ENCODE peak calls at places on chromosomes 3 and 15, in five cellular contexts. A is uterus, Z is breast epithelium, Q is pancreas, H is NT2/D1. L is an unnamed sample.

GRCh38 chr3:9878700-9879099 is 1.4 kb downstream of the CIDEC start:
- DNase-seq in Z (no peak), A (no peak), H (no peak), Q (no peak), L (no peak)

GRCh38 chr3:169340055-169340454 is 323.5 kb downstream of the MECOM start:
- DNase-seq in A (no peak), Q (no peak), Z (no peak), H (no peak), L (no peak)

GRCh38 chr3:54621181-54621580 is 306.7 kb downstream of the LRTM1 start:
- DNase-seq in Z (no peak), H (no peak), Q (no peak), A (no peak), L (no peak)

GRCh38 chr15:101692799-101693198 is 31.5 kb downstream of the TARS3 start:
- DNase-seq in H (no peak), Q (no peak), A (no peak), Z (no peak), L (no peak)

GRCh38 chr3:124117486-124117885 is 125.6 kb upstream of the ROPN1 start:
- DNase-seq in Q (no peak), A (no peak), H (no peak), Z (no peak), L (no peak)

GRCh38 chr3:1587426-1587825 is 494.6 kb downstream of the CNTN6 start:
- DNase-seq in Q (no peak), Z (no peak), H (no peak), A (no peak), L (no peak)

GRCh38 chr15:96331141-96331941 is 841 bp downstream of the NR2F2 start:
- DNase-seq in A (peak; percentile 24), Z (peak; percentile 17), Q (no peak), H (no peak), L (peak; percentile 62)

GRCh38 chr3:184235381-184236032 is 6.1 kb downstream of the VWA5B2 start:
- DNase-seq in H (no peak), Z (no peak), Q (no peak), A (no peak), L (no peak)

GRCh38 chr3:105526349-105527111 is 159.8 kb downstream of the ALCAM start:
- DNase-seq in A (no peak), H (no peak), Z (no peak), Q (no peak), L (no peak)

GRCh38 chr3:111351334-111351733 is 190.7 kb upstream of the CD96 start:
- DNase-seq in Z (no peak), A (no peak), H (no peak), Q (no peak), L (no peak)

GRCh38 chr3:183824761-183825379 is 507 bp downstream of the MAP6D1 start:
- DNase-seq in Z (no peak), Q (peak; percentile 23), H (no peak), A (no peak), L (peak; percentile 53)

GRCh38 chr3:150183619-150184425 is 213.1 kb upstream of the PFN2 start:
- DNase-seq in A (peak; percentile 59), H (peak; percentile 49), Z (peak; percentile 35), Q (peak; percentile 54), L (peak; percentile 74)

GRCh38 chr15:62125763-62126162 is 39.3 kb downstream of the C2CD4B start:
- DNase-seq in H (no peak), Z (no peak), Q (peak; percentile 72), A (no peak), L (no peak)

GRCh38 chr15:41581110-41581509 is 22.1 kb downstream of the TYRO3 start:
- DNase-seq in H (no peak), Q (no peak), A (no peak), Z (no peak), L (no peak)

GRCh38 chr15:63210151-63211051 is 21.0 kb downstream of the RAB8B start:
- DNase-seq in Q (no peak), H (no peak), Z (no peak), A (no peak), L (no peak)

GRCh38 chr3:135456182-135456790 is 509.2 kb upstream of the PPP2R3A start:
- DNase-seq in Z (no peak), H (peak; percentile 77), A (no peak), Q (no peak), L (peak; percentile 62)

GRCh38 chr3:197500812-197501211 is 55.0 kb downstream of the BDH1 start:
- DNase-seq in H (no peak), Z (no peak), Q (no peak), A (no peak), L (no peak)

GRCh38 chr3:14957933-14958332 is 10.6 kb downstream of the NR2C2 start:
- DNase-seq in H (no peak), Q (no peak), A (no peak), Z (no peak), L (no peak)

GRCh38 chr15:70195171-70195807 is 97.6 kb upstream of the TLE3 start:
- DNase-seq in Q (peak; percentile 25), H (no peak), A (no peak), Z (no peak), L (no peak)

GRCh38 chr15:90761629-90762028 is 44.5 kb downstream of the BLM start:
- DNase-seq in A (no peak), Q (no peak), H (no peak), Z (no peak), L (no peak)

GRCh38 chr3:129620828-129621605 is 14.5 kb upstream of the PLXND1 start:
- DNase-seq in Z (no peak), A (no peak), Q (no peak), H (no peak), L (no peak)

GRCh38 chr3:152403632-152404066 is 134.9 kb downstream of the MBNL1 start:
- DNase-seq in Z (peak; percentile 76), A (no peak), Q (no peak), H (no peak), L (peak; percentile 25)

GRCh38 chr3:82088749-82089148 is 327.3 kb upstream of the GBE1 start:
- DNase-seq in H (no peak), Q (no peak), Z (no peak), A (no peak), L (no peak)

GRCh38 chr3:153138267-153139210 is 23.5 kb upstream of the RAP2B start:
- DNase-seq in Z (peak; percentile 90), Q (peak; percentile 72), A (peak; percentile 29), H (no peak), L (no peak)

GRCh38 chr15:66936115-66936863 is 129.1 kb upstream of the SMAD3 start:
- DNase-seq in Q (no peak), Z (no peak), H (no peak), A (peak; percentile 62), L (no peak)

GRCh38 chr3:149555941-149556340 is 81.4 kb downstream of the TM4SF4 start:
- DNase-seq in Z (no peak), A (no peak), H (no peak), Q (no peak), L (peak; percentile 46)

GRCh38 chr3:79818015-79818414 is 50.2 kb upstream of the ROBO1 start:
- DNase-seq in A (no peak), Q (no peak), Z (no peak), H (no peak), L (no peak)

GRCh38 chr3:171845541-171846284 is 2.6 kb downstream of the TMEM212 start:
- DNase-seq in H (no peak), Z (no peak), Q (no peak), A (no peak), L (no peak)

GRCh38 chr15:61834076-61834697 is 226.1 kb downstream of the VPS13C start:
- DNase-seq in H (peak; percentile 81), A (peak; percentile 89), Z (peak; percentile 73), Q (peak; percentile 58), L (peak; percentile 92)

GRCh38 chr3:54564374-54564925 is 363.4 kb downstream of the LRTM1 start:
- DNase-seq in Z (no peak), Q (no peak), H (no peak), A (no peak), L (no peak)

GRCh38 chr3:65912647-65913046 is 126.1 kb downstream of the MAGI1 start:
- DNase-seq in Z (no peak), H (no peak), Q (no peak), A (no peak), L (no peak)

GRCh38 chr3:172061724-172062184 is 22.4 kb downstream of the FNDC3B start:
- DNase-seq in Z (no peak), A (no peak), H (no peak), Q (no peak), L (no peak)